ENCODE peak calls at places on chromosomes 1 and 21, in five cellular contexts. G is ELR; Q is stimulated activated CD8-positive, alpha-beta memory T cell treated with anti-CD3 and anti-CD28 coated beads, Interleukin-7, amount 100 ng/mL, for 1 hour; C is kidney glomerular epithelial cell; N is cardiac muscle cell. D is an unnamed sample.

GRCh38 chr1:3577711-3578432 is 33.4 kb downstream of the MEGF6 start:
- DNase-seq in G (no peak), Q (no peak), C (no peak), N (no peak), D (no peak)

GRCh38 chr1:236426215-236426614 is 32.1 kb downstream of the EDARADD start:
- DNase-seq in G (no peak), Q (no peak), C (no peak), N (no peak), D (no peak)

GRCh38 chr1:96596226-96596625 is 125.4 kb upstream of the PTBP2 start:
- DNase-seq in G (peak), Q (no peak), C (no peak), N (peak), D (peak)

GRCh38 chr1:17458794-17459193 is 19.3 kb upstream of the RCC2 start:
- DNase-seq in G (no peak), Q (no peak), C (no peak), N (no peak), D (no peak)

GRCh38 chr1:17611991-17612390 is 72.5 kb downstream of the ARHGEF10L start:
- DNase-seq in G (peak), Q (no peak), C (peak), N (no peak), D (peak)

GRCh38 chr1:183318433-183318832 is 99.7 kb downstream of the NMNAT2 start:
- DNase-seq in G (peak), Q (no peak), C (peak), N (peak), D (peak)

GRCh38 chr1:156676820-156677615 is at the start of gene NES:
- DNase-seq in G (peak), Q (no peak), C (peak), N (peak), D (peak)

GRCh38 chr1:228471762-228472398 is 15.3 kb upstream of the RNF187 start:
- DNase-seq in G (peak), Q (no peak), C (no peak), N (peak), D (peak)

GRCh38 chr21:27649323-27649722 is 682.4 kb upstream of the ADAMTS5 start:
- DNase-seq in G (peak), Q (no peak), C (no peak), N (no peak), D (peak)

GRCh38 chr1:224762046-224762445 is 145.9 kb downstream of the CNIH3 start:
- DNase-seq in G (no peak), Q (no peak), C (no peak), N (no peak), D (no peak)

GRCh38 chr1:202274611-202275010 is 67.1 kb downstream of the UBE2T start:
- DNase-seq in G (peak), Q (peak), C (no peak), N (no peak), D (peak)

GRCh38 chr1:241413386-241413785 is 56.4 kb upstream of the RGS7 start:
- DNase-seq in G (peak), Q (no peak), C (no peak), N (no peak), D (peak)

GRCh38 chr1:18261891-18262290 is 154.3 kb downstream of the IGSF21 start:
- DNase-seq in G (no peak), Q (no peak), C (no peak), N (no peak), D (no peak)

GRCh38 chr1:197692965-197693364 is 82.3 kb downstream of the DENND1B start:
- DNase-seq in G (peak), Q (no peak), C (peak), N (no peak), D (peak)

D was measured in A172.